ENCODE peak calls at places on chromosomes 2 and 18, in seven cellular contexts. B is PC-3, D is neural progenitor cell, O is mucosa of descending colon, A is psoas muscle, V is right atrium auricular region, N is Peyer's patch. R is an unnamed sample.

GRCh38 chr2:9807555-9808305 is 35.5 kb upstream of the TAF1B start:
- DNase-seq in B (no peak), D (no peak), O (no peak), A (no peak), V (no peak), N (no peak), R (peak; percentile 22)

GRCh38 chr2:218873359-218874194 is 7.1 kb upstream of the WNT10A start:
- DNase-seq in B (no peak), D (peak; percentile 64), O (no peak), A (no peak), V (no peak), N (no peak), R (peak; percentile 83)

GRCh38 chr2:85165291-85165690 is 32.1 kb downstream of the TCF7L1 start:
- DNase-seq in B (no peak), D (no peak), O (no peak), A (no peak), V (no peak), N (peak; percentile 12), R (no peak)

GRCh38 chr18:21682276-21683051 is 22.1 kb downstream of the ABHD3 start:
- DNase-seq in B (no peak), D (peak; percentile 68), O (peak; percentile 64), A (no peak), V (no peak), N (peak; percentile 51), R (peak; percentile 24)

GRCh38 chr2:201733544-201733943 is 35.1 kb upstream of the MPP4 start:
- DNase-seq in B (no peak), D (no peak), O (no peak), A (no peak), V (no peak), N (no peak), R (no peak)

GRCh38 chr18:63168287-63168686 is 151.3 kb downstream of the BCL2 start:
- DNase-seq in B (no peak), D (no peak), O (no peak), A (no peak), V (no peak), N (no peak), R (no peak)

GRCh38 chr2:99279969-99280695 is 20.9 kb downstream of the LYG1 start:
- DNase-seq in B (no peak), D (no peak), O (no peak), A (no peak), V (no peak), N (no peak), R (no peak)

GRCh38 chr2:27756544-27757498 is 14.7 kb upstream of the MRPL33 start:
- DNase-seq in B (no peak), D (no peak), O (peak; percentile 18), A (peak; percentile 50), V (peak; percentile 70), N (no peak), R (no peak)

GRCh38 chr2:190986221-190986953 is 27.6 kb downstream of the STAT1 start:
- DNase-seq in B (no peak), D (no peak), O (no peak), A (no peak), V (no peak), N (no peak), R (no peak)

GRCh38 chr2:1678609-1679008 is 65.7 kb downstream of the PXDN start:
- DNase-seq in B (no peak), D (no peak), O (no peak), A (no peak), V (peak; percentile 40), N (no peak), R (peak; percentile 67)

GRCh38 chr2:10331033-10331701 is 28.5 kb downstream of the HPCAL1 start:
- DNase-seq in B (peak; percentile 61), D (no peak), O (peak; percentile 70), A (peak; percentile 66), V (no peak), N (peak; percentile 90), R (peak; percentile 73)

GRCh38 chr2:109701362-109701761 is 87.2 kb downstream of the SOWAHC start:
- DNase-seq in B (no peak), D (peak; percentile 41), O (no peak), A (no peak), V (no peak), N (no peak), R (no peak)

GRCh38 chr2:241561811-241562210 is 3.3 kb downstream of the BOK start:
- DNase-seq in B (peak; percentile 89), D (no peak), O (peak; percentile 31), A (peak; percentile 63), V (peak; percentile 68), N (no peak), R (peak; percentile 74)

GRCh38 chr18:22466608-22467390 is 49.1 kb upstream of the CTAGE1 start:
- DNase-seq in B (peak; percentile 96), D (no peak), O (peak; percentile 15), A (no peak), V (no peak), N (no peak), R (no peak)

GRCh38 chr2:75610671-75611070 is 35.9 kb upstream of the MRPL19 start:
- DNase-seq in B (no peak), D (no peak), O (no peak), A (no peak), V (no peak), N (no peak), R (no peak)

GRCh38 chr2:10233131-10234012 is 69.3 kb upstream of the HPCAL1 start:
- DNase-seq in B (no peak), D (no peak), O (no peak), A (no peak), V (no peak), N (no peak), R (no peak)

GRCh38 chr18:24987933-24988840 is 363.8 kb downstream of the ZNF521 start:
- DNase-seq in B (no peak), D (no peak), O (no peak), A (peak; percentile 64), V (peak; percentile 79), N (no peak), R (no peak)

GRCh38 chr2:168849610-168850009 is 40.6 kb downstream of the SPC25 start:
- DNase-seq in B (no peak), D (peak; percentile 43), O (peak; percentile 72), A (no peak), V (no peak), N (peak; percentile 61), R (peak; percentile 36)

GRCh38 chr18:58223717-58224424 is 179.8 kb downstream of the NEDD4L start:
- DNase-seq in B (peak; percentile 91), D (no peak), O (peak; percentile 76), A (no peak), V (peak; percentile 82), N (peak; percentile 72), R (no peak)

GRCh38 chr18:10297079-10297478 is 157.4 kb upstream of the APCDD1 start:
- DNase-seq in B (no peak), D (peak; percentile 86), O (no peak), A (no peak), V (no peak), N (no peak), R (no peak)

GRCh38 chr2:159249955-159250723 is 36.4 kb downstream of the WDSUB1 start:
- DNase-seq in B (peak; percentile 96), D (no peak), O (peak; percentile 82), A (peak; percentile 43), V (peak; percentile 81), N (no peak), R (no peak)

GRCh38 chr2:55048925-55049793 is 1.1 kb downstream of the RTN4 start:
- DNase-seq in B (peak; percentile 72), D (peak; percentile 91), O (peak; percentile 93), A (peak; percentile 89), V (peak; percentile 92), N (peak; percentile 90), R (peak; percentile 80)

GRCh38 chr18:49573835-49574234 is 12.0 kb downstream of the LIPG start:
- DNase-seq in B (no peak), D (no peak), O (no peak), A (no peak), V (no peak), N (no peak), R (no peak)

GRCh38 chr18:41965856-41966255 is 10.8 kb downstream of the PIK3C3 start:
- DNase-seq in B (no peak), D (no peak), O (no peak), A (no peak), V (no peak), N (no peak), R (no peak)
- H3K36me3 ChIP-seq in B (no peaks in the 10 kb centered on the region), D (peaks cover 8% of the 10 kb centered on the region), O (no peaks in the 10 kb centered on the region), A (no peaks in the 10 kb centered on the region), V (peaks cover 30% of the 10 kb centered on the region), N (no peaks in the 10 kb centered on the region), R (peaks cover 4% of the 10 kb centered on the region)

GRCh38 chr2:43884674-43885073 is 45.9 kb downstream of the ABCG8 start:
- DNase-seq in B (no peak), D (no peak), O (no peak), A (no peak), V (no peak), N (no peak), R (no peak)

GRCh38 chr2:43885233-43885632 is 46.5 kb downstream of the ABCG8 start:
- DNase-seq in B (no peak), D (no peak), O (no peak), A (no peak), V (no peak), N (no peak), R (no peak)

GRCh38 chr2:43890855-43891254 is 52.1 kb downstream of the ABCG8 start:
- DNase-seq in B (no peak), D (no peak), O (no peak), A (no peak), V (no peak), N (no peak), R (no peak)

GRCh38 chr2:43889416-43889815 is 50.6 kb downstream of the ABCG8 start:
- DNase-seq in B (no peak), D (no peak), O (no peak), A (no peak), V (no peak), N (no peak), R (no peak)

DNA sequence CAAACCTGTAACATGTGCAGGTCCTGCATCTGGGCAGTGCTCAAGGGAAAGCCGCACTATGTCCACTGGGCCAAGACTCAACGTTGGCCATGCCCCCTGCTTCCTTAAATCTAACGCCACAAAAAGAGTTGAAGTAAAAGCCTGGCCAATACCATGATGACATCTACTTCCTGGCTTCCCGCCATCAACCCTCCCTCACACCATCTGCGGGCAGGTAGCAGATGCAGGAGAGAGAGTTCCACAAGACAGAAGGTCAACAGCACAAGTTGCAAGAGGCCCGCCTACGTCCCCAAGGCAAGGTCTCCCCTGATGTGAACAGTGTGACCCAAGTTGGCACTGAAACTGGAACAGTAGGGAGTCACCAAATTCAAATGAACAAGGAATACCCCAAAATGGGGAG is 48.4 kb downstream of the ABCG8 start:
- DNase-seq in B (no peak), D (no peak), O (no peak), A (no peak), V (no peak), N (no peak), R (no peak)
- H3K36me3 ChIP-seq in B (peaks cover 50% of the 10 kb centered on the region), D (peaks cover 13% of the 10 kb centered on the region), O (no peaks in the 10 kb centered on the region), A (peaks cover 6% of the 10 kb centered on the region), V (peaks cover 43% of the 10 kb centered on the region), N (no peaks in the 10 kb centered on the region), R (peaks cover 31% of the 10 kb centered on the region)

DNA sequence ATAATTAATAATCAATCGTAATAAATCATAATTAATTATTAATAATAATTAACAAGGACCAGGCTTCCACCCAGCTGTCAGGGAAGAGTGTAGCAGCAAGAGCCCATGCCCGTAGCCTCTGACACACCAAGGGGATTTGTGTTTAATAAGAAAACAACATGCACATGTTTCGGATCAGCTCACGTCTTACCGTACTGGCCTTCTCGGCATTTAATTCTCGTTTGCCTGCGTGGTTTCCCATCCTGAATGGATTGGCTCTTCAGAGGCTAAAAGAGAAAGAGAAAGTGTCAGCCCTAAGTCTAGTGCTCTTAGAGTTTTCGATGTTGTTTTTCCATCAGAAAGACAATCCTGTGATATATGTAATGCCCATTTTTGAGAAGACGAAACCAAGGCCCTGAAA is 27.6 kb downstream of the MBP start:
- DNase-seq in B (no peak), D (no peak), O (no peak), A (no peak), V (peak; percentile 56), N (no peak), R (no peak)
- H3K36me3 ChIP-seq in B (peaks cover 17% of the 10 kb centered on the region), D (no peaks in the 10 kb centered on the region), O (no peaks in the 10 kb centered on the region), A (no peaks in the 10 kb centered on the region), V (no peaks in the 10 kb centered on the region), N (no peaks in the 10 kb centered on the region), R (peaks cover 2% of the 10 kb centered on the region)

GRCh38 chr2:65331361-65331760 is 101.0 kb downstream of the SPRED2 start:
- DNase-seq in B (no peak), D (peak; percentile 26), O (no peak), A (no peak), V (no peak), N (no peak), R (no peak)
- H3K36me3 ChIP-seq in B (peaks cover 27% of the 10 kb centered on the region), D (no peaks in the 10 kb centered on the region), O (no peaks in the 10 kb centered on the region), A (no peaks in the 10 kb centered on the region), V (peaks cover 36% of the 10 kb centered on the region), N (no peaks in the 10 kb centered on the region), R (peaks cover 1% of the 10 kb centered on the region)